ENCODE peak calls at places on chromosomes 16 and 17, in eight cellular contexts. X is spleen, R is transverse colon, D is suprapubic skin, C is sigmoid colon, Z is breast epithelium, P is prostate gland, W is IMR-90. U is an unnamed sample.
A peak's percentile ranks its signal among the peaks of the same experiment; 100 is the strongest.

GRCh38 chr16:35196313-35196712 is 1736.9 kb downstream of the TP53TG3F start:
- DNase-seq in Z (no peak), D (no peak), X (peak; percentile 54), W (no peak), P (no peak), C (no peak), R (no peak), U (no peak)

GRCh38 chr17:18006495-18007239 is 32.3 kb downstream of the ATPAF2 start:
- DNase-seq in D (no peak), R (no peak), P (no peak), Z (no peak), X (no peak), C (no peak), W (no peak), U (no peak)

GRCh38 chr17:39239640-39240314 is 14.0 kb upstream of the STAC2 start:
- DNase-seq in X (peak; percentile 89), D (no peak), C (peak; percentile 27), W (no peak), Z (peak; percentile 66), P (no peak), R (peak; percentile 81), U (no peak)

GRCh38 chr16:14302399-14303181 is 231.5 kb downstream of the MRTFB start:
- DNase-seq in P (no peak), C (no peak), X (peak; percentile 78), W (no peak), Z (no peak), R (peak; percentile 13), D (no peak), U (no peak)

GRCh38 chr16:29683543-29684090 is 4.6 kb downstream of the QPRT start:
- DNase-seq in Z (no peak), W (no peak), C (no peak), D (no peak), X (no peak), P (no peak), R (no peak), U (no peak)

GRCh38 chr16:73053379-73054130 is 5.6 kb upstream of the ZFHX3 start:
- DNase-seq in Z (no peak), C (peak; percentile 70), P (no peak), W (peak; percentile 75), D (no peak), X (no peak), R (no peak), U (no peak)

GRCh38 chr17:9238340-9239259 is 217.3 kb downstream of the NTN1 start:
- DNase-seq in D (no peak), Z (no peak), W (no peak), P (no peak), X (peak; percentile 69), C (peak; percentile 61), R (no peak), U (no peak)

GRCh38 chr17:67836205-67836987 is 11.1 kb downstream of the BPTF start:
- DNase-seq in C (no peak), P (no peak), R (no peak), W (peak; percentile 77), X (no peak), Z (no peak), D (no peak), U (no peak)

GRCh38 chr17:57257911-57258885 is 1.9 kb downstream of the MSI2 start:
- DNase-seq in P (no peak), R (no peak), W (no peak), D (no peak), Z (no peak), C (no peak), X (no peak), U (no peak)

GRCh38 chr17:81429813-81430510 is 34.7 kb downstream of the BAHCC1 start:
- DNase-seq in D (no peak), C (no peak), R (no peak), X (no peak), Z (no peak), W (no peak), P (no peak), U (no peak)

GRCh38 chr17:63477471-63478440 is 895 bp downstream of the ACE start:
- DNase-seq in D (no peak), W (no peak), C (no peak), X (no peak), P (no peak), Z (no peak), R (peak; percentile 45), U (no peak)

GRCh38 chr16:58464047-58464915 is 35.7 kb upstream of the NDRG4 start:
- DNase-seq in C (no peak), R (no peak), X (peak; percentile 70), D (no peak), W (no peak), P (no peak), Z (no peak), U (no peak)

GRCh38 chr17:15483416-15483815 is 16.0 kb upstream of the CDRT4 start:
- DNase-seq in X (no peak), D (no peak), W (no peak), Z (no peak), C (no peak), R (no peak), P (no peak), U (no peak)

GRCh38 chr17:68821860-68822693 is 133.1 kb downstream of the ABCA8 start:
- DNase-seq in D (no peak), Z (no peak), C (no peak), R (no peak), P (no peak), W (peak; percentile 94), X (no peak), U (no peak)

GRCh38 chr16:78505544-78506371 is 406.3 kb downstream of the WWOX start:
- DNase-seq in Z (peak; percentile 62), C (peak; percentile 86), P (no peak), X (no peak), R (peak; percentile 30), W (no peak), D (peak; percentile 84), U (no peak)

GRCh38 chr17:78925234-78925633 is at the start of gene TIMP2:
- DNase-seq in C (peak; percentile 98), W (peak; percentile 83), X (peak; percentile 96), R (peak; percentile 90), P (peak; percentile 82), D (peak; percentile 94), Z (peak; percentile 74), U (no peak)

GRCh38 chr16:22335668-22336246 is 38.5 kb downstream of the POLR3E start:
- DNase-seq in X (no peak), W (no peak), C (no peak), D (no peak), R (no peak), Z (no peak), P (no peak), U (no peak)
- TF ChIP-seq POLR2A in X (no peak), W (no peak), C (no peak), D (no peak), R (no peak), Z (no peak), P (no peak), U (no peak)

DNA sequence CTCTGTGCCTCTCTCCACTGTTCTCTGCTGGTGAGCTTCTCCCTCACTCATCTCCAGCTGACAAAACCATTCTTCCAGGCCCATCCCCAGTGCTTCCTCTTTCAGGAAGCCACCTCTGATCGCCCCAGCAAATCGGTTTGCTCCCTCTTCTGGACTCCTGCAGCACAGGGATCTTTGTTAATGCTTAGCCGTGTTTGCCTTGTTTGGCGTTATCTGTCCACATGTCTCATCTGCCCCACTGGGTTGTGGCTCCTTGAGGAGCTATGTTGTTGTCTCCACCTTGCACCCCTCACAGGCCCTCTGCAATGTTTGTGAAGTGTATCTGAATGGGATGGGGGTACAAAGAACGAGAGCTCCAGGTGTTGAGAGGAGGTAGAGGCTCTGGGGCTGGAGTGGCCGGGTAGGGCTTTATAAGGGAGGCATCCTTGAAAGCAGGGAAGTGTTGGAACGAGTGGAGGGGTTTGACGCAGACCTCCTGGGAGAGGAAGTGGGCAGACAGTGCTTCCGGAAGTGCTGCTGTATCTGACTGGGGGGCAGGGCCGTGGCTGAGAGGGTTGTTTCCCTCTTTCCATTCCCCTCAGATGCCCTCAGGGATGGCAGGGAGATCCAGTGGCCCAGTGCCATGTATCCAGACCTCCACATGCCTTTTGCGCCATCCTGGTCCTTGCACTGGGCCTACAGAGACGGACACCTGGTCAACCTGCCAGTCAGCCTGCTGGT is 27.8 kb downstream of the CASKIN2 start:
- DNase-seq in R (peak; percentile 59), W (no peak), Z (no peak), X (peak; percentile 90), C (peak; percentile 64), P (no peak), D (no peak), U (no peak)
- H3K4me1 ChIP-seq in R (peaks cover 3% of the 10 kb centered on the region), W (no peaks in the 10 kb centered on the region), Z (no peaks in the 10 kb centered on the region), X (peaks cover 16% of the 10 kb centered on the region), C (peaks cover 10% of the 10 kb centered on the region), P (no peaks in the 10 kb centered on the region), D (peaks cover 26% of the 10 kb centered on the region), U (peaks cover 37% of the 10 kb centered on the region)

GRCh38 chr16:31186930-31187807 is 7.2 kb downstream of the FUS start:
- DNase-seq in D (no peak), R (no peak), W (no peak), X (peak; percentile 7), C (no peak), Z (no peak), P (no peak), U (no peak)
- TF ChIP-seq POLR2A in D (no peak), R (no peak), W (no peak), X (no peak), C (no peak), Z (no peak), P (no peak), U (no peak)

GRCh38 chr17:40559016-40559853 is 6.0 kb downstream of the CCR7 start:
- DNase-seq in Z (peak; percentile 84), P (peak; percentile 84), R (no peak), X (peak; percentile 64), D (peak; percentile 84), C (no peak), W (no peak), U (no peak)

GRCh38 chr17:40558651-40559015 is 6.6 kb downstream of the CCR7 start:
- DNase-seq in C (no peak), P (no peak), R (no peak), W (no peak), Z (no peak), X (no peak), D (no peak), U (no peak)

GRCh38 chr17:40557531-40558299 is 7.6 kb downstream of the CCR7 start:
- DNase-seq in D (peak; percentile 62), C (no peak), X (peak; percentile 65), Z (no peak), W (no peak), R (no peak), P (no peak), U (no peak)

GRCh38 chr17:40556884-40557414 is 8.3 kb downstream of the CCR7 start:
- DNase-seq in X (peak; percentile 81), W (no peak), D (peak; percentile 77), R (no peak), P (no peak), Z (no peak), C (no peak), U (no peak)

DNA sequence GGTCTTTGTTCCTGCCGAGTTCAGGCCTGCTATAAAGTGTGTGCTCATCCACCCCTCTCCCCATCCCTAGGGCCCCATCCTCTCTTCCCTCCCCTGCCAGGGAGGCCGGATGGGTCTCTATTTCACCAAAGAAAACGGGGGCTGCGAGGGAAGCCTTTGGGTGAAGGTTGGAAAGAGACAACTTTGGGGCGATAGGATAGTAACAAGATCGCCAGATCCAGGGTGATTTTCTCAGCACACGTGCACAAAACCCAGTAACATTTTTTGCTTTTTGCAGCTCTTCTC is 7.0 kb downstream of the CCR7 start:
- DNase-seq in C (no peak), P (no peak), R (no peak), D (peak; percentile 60), W (no peak), X (no peak), Z (no peak), U (no peak)
- H3K4me1 ChIP-seq in C (peaks cover 44% of the 10 kb centered on the region), P (peaks cover 13% of the 10 kb centered on the region), R (peaks cover 18% of the 10 kb centered on the region), D (peaks cover 67% of the 10 kb centered on the region), W (peaks cover 39% of the 10 kb centered on the region), X (peaks cover 63% of the 10 kb centered on the region), Z (peaks cover 27% of the 10 kb centered on the region), U (peaks cover 98% of the 10 kb centered on the region)